ENCODE peak calls at places on chromosome 12, in four cellular contexts. G is naive thymus-derived CD8-positive, alpha-beta T cell; F is foreskin fibroblast; N is NCI-H748 treated with DMSO at 0.1 percent for 48 hours. A is an unnamed sample.

GRCh38 chr12:12807970-12808702 is 5.0 kb upstream of the DDX47 start:
- DNase-seq in G (peak; percentile 86), N (peak; percentile 51), F (peak; percentile 50), A (peak; percentile 38)

GRCh38 chr12:49583361-49584094 is 15.6 kb upstream of the MCRS1 start:
- DNase-seq in N (no peak), F (peak; percentile 13), G (no peak), A (no peak)

GRCh38 chr12:91406920-91407341 is 224.3 kb upstream of the DCN start:
- DNase-seq in G (no peak), N (no peak), F (peak; percentile 20), A (no peak)

GRCh38 chr12:59600174-59600573 is 4.3 kb downstream of the SLC16A7 start:
- DNase-seq in N (no peak), F (peak; percentile 60), G (no peak), A (peak; percentile 66)

GRCh38 chr12:3092770-3093169 is 15.6 kb downstream of the TSPAN9 start:
- DNase-seq in G (no peak), F (no peak), N (no peak), A (no peak)

GRCh38 chr12:26520869-26521268 is 312.1 kb downstream of the ITPR2 start:
- DNase-seq in G (no peak), N (no peak), F (no peak), A (no peak)

GRCh38 chr12:102300824-102301461 is 103.3 kb upstream of the PMCH start:
- DNase-seq in F (peak; percentile 29), N (no peak), G (no peak), A (peak; percentile 59)

GRCh38 chr12:116159175-116159574 is 118.3 kb downstream of the MED13L start:
- DNase-seq in F (peak; percentile 37), N (no peak), G (no peak), A (peak; percentile 88)

GRCh38 chr12:52032431-52032796 is 18.8 kb upstream of the NR4A1 start:
- DNase-seq in G (no peak), F (peak; percentile 61), N (no peak), A (peak; percentile 77)

GRCh38 chr12:56629459-56630179 is 507 bp downstream of the BAZ2A start:
- DNase-seq in N (no peak), G (peak; percentile 68), F (no peak), A (peak; percentile 23)

GRCh38 chr12:110269622-110270124 is 11.4 kb upstream of the ATP2A2 start:
- DNase-seq in N (no peak), G (no peak), F (peak; percentile 68), A (peak; percentile 77)

GRCh38 chr12:81942588-81942987 is 183.4 kb upstream of the PPFIA2 start:
- DNase-seq in F (no peak), G (no peak), N (no peak), A (no peak)

GRCh38 chr12:6132496-6132895 is 8.0 kb upstream of the VWF start:
- DNase-seq in F (no peak), N (no peak), G (no peak), A (no peak)

GRCh38 chr12:42935756-42936155 is 346.2 kb upstream of the PRICKLE1 start:
- DNase-seq in G (no peak), N (no peak), F (peak; percentile 56), A (peak; percentile 60)

GRCh38 chr12:114275937-114276785 is 129.8 kb downstream of the TBX5 start:
- DNase-seq in F (no peak), G (no peak), N (no peak), A (peak; percentile 86)

A was measured in fibroblast of lung.